ENCODE peak calls at places on chromosomes 7 and 10, in seven cellular contexts. P, X, T, A, N, M and V are unnamed samples.

GRCh38 chr7:116218747-116219146 is 8.4 kb downstream of the TES start:
- DNase-seq in P (no peak), X (no peak), T (no peak), A (no peak), N (no peak), M (no peak), V (no peak)

GRCh38 chr7:155214328-155214986 is 83.2 kb upstream of the INSIG1 start:
- DNase-seq in P (no peak), X (no peak), T (no peak), A (no peak), N (no peak), M (no peak), V (no peak)

GRCh38 chr7:786472-787255 is 45.6 kb upstream of the SUN1 start:
- DNase-seq in P (peak), X (peak), T (peak), A (peak), N (peak), M (peak), V (no peak)

GRCh38 chr10:71459513-71459912 is 62.8 kb downstream of the CDH23 start:
- DNase-seq in P (no peak), X (no peak), T (no peak), A (no peak), N (no peak), M (no peak), V (no peak)

GRCh38 chr10:80464557-80465466 is 10.7 kb downstream of the TSPAN14 start:
- DNase-seq in P (peak), X (no peak), T (no peak), A (no peak), N (peak), M (no peak), V (no peak)

GRCh38 chr7:115476666-115477065 is 553.9 kb downstream of the TFEC start:
- DNase-seq in P (no peak), X (no peak), T (no peak), A (no peak), N (no peak), M (no peak), V (no peak)

GRCh38 chr10:78556700-78557432 is 511.9 kb upstream of the ZMIZ1 start:
- DNase-seq in P (no peak), X (no peak), T (no peak), A (no peak), N (no peak), M (no peak), V (no peak)

GRCh38 chr7:133023370-133024075 is 58.4 kb downstream of the CHCHD3 start:
- DNase-seq in P (no peak), X (no peak), T (no peak), A (no peak), N (no peak), M (no peak), V (no peak)

GRCh38 chr7:13980474-13980873 is 9.0 kb downstream of the ETV1 start:
- DNase-seq in P (no peak), X (no peak), T (no peak), A (no peak), N (no peak), M (no peak), V (no peak)

GRCh38 chr7:158373761-158374545 is 213.7 kb downstream of the PTPRN2 start:
- DNase-seq in P (no peak), X (no peak), T (no peak), A (no peak), N (no peak), M (no peak), V (no peak)

GRCh38 chr7:127347567-127348246 is 44.8 kb downstream of the ZNF800 start:
- DNase-seq in P (peak), X (peak), T (peak), A (peak), N (peak), M (peak), V (peak)

GRCh38 chr10:24277277-24277676 is 68.3 kb downstream of the KIAA1217 start:
- DNase-seq in P (no peak), X (no peak), T (no peak), A (no peak), N (no peak), M (no peak), V (no peak)

GRCh38 chr10:10977978-10978377 is 39.7 kb upstream of the CELF2 start:
- DNase-seq in P (no peak), X (no peak), T (peak), A (no peak), N (no peak), M (no peak), V (no peak)

GRCh38 chr10:4894335-4894734 is 68.3 kb downstream of the AKR1E2 start:
- DNase-seq in P (no peak), X (no peak), T (no peak), A (no peak), N (no peak), M (no peak), V (no peak)

GRCh38 chr10:74145133-74145532 is 5.5 kb downstream of the AP3M1 start:
- DNase-seq in P (no peak), X (no peak), T (peak), A (no peak), N (no peak), M (peak), V (no peak)

GRCh38 chr10:61399386-61399785 is 53.8 kb downstream of the TMEM26 start:
- DNase-seq in P (no peak), X (no peak), T (no peak), A (no peak), N (no peak), M (peak), V (no peak)

GRCh38 chr7:134154581-134155130 is 27.5 kb downstream of the LRGUK start:
- DNase-seq in P (no peak), X (no peak), T (no peak), A (no peak), N (no peak), M (no peak), V (no peak)

GRCh38 chr10:19847321-19847720 is 31.1 kb downstream of the PLXDC2 start:
- DNase-seq in P (no peak), X (no peak), T (peak), A (no peak), N (no peak), M (peak), V (no peak)

GRCh38 chr10:10869592-10869991 is 148.1 kb upstream of the CELF2 start:
- DNase-seq in P (no peak), X (peak), T (no peak), A (no peak), N (no peak), M (peak), V (peak)

GRCh38 chr7:1535695-1536094 is 5.2 kb downstream of the MAFK start:
- DNase-seq in P (no peak), X (no peak), T (no peak), A (no peak), N (no peak), M (no peak), V (no peak)

GRCh38 chr7:17275749-17276671 is 22.4 kb upstream of the AHR start:
- DNase-seq in P (no peak), X (no peak), T (peak), A (no peak), N (no peak), M (peak), V (no peak)

GRCh38 chr10:35300063-35300699 is 36.1 kb upstream of the CCNY start:
- DNase-seq in P (no peak), X (peak), T (no peak), A (no peak), N (peak), M (peak), V (peak)

GRCh38 chr10:129023057-129023456 is 444.0 kb upstream of the MGMT start:
- DNase-seq in P (no peak), X (no peak), T (no peak), A (no peak), N (peak), M (no peak), V (no peak)

GRCh38 chr7:114969096-114969495 is 47.2 kb downstream of the MDFIC start:
- DNase-seq in P (no peak), X (no peak), T (no peak), A (no peak), N (no peak), M (no peak), V (no peak)

GRCh38 chr10:132977807-132978206 is 35.4 kb upstream of the CFAP46 start:
- DNase-seq in P (no peak), X (no peak), T (no peak), A (no peak), N (no peak), M (no peak), V (no peak)

GRCh38 chr7:130356760-130357611 is 12.4 kb downstream of the CPA5 start:
- DNase-seq in P (peak), X (no peak), T (peak), A (no peak), N (peak), M (peak), V (no peak)

GRCh38 chr10:122526892-122527291 is 33.7 kb upstream of the DMBT1 start:
- DNase-seq in P (no peak), X (no peak), T (no peak), A (no peak), N (no peak), M (no peak), V (no peak)

GRCh38 chr10:71357792-71358265 is 38.8 kb downstream of the SLC29A3 start:
- DNase-seq in P (no peak), X (no peak), T (no peak), A (no peak), N (no peak), M (peak), V (no peak)

GRCh38 chr10:119834188-119834587 is 38.5 kb downstream of the MCMBP start:
- DNase-seq in P (no peak), X (no peak), T (no peak), A (no peak), N (no peak), M (peak), V (no peak)

GRCh38 chr7:74289660-74290589 is 718 bp downstream of the CLIP2 start:
- DNase-seq in P (peak), X (peak), T (no peak), A (peak), N (peak), M (no peak), V (no peak)

GRCh38 chr10:111107023-111107422 is 30.2 kb downstream of the ADRA2A start:
- DNase-seq in P (no peak), X (no peak), T (no peak), A (no peak), N (no peak), M (no peak), V (no peak)

GRCh38 chr7:28433604-28434254 is 21.4 kb downstream of the CREB5 start:
- DNase-seq in P (no peak), X (no peak), T (no peak), A (no peak), N (no peak), M (peak), V (no peak)

GRCh38 chr10:128173383-128173782 is 47.2 kb upstream of the MKI67 start:
- DNase-seq in P (no peak), X (no peak), T (no peak), A (no peak), N (no peak), M (peak), V (no peak)

GRCh38 chr7:7516156-7516555 is 19.5 kb downstream of the COL28A1 start:
- DNase-seq in P (no peak), X (no peak), T (no peak), A (no peak), N (no peak), M (no peak), V (no peak)

GRCh38 chr7:156585025-156585648 is 55.4 kb upstream of the RNF32 start:
- DNase-seq in P (no peak), X (no peak), T (no peak), A (no peak), N (no peak), M (no peak), V (no peak)

GRCh38 chr10:68095176-68095575 is 14.1 kb upstream of the MYPN start:
- DNase-seq in P (no peak), X (no peak), T (no peak), A (no peak), N (no peak), M (peak), V (no peak)